ENCODE peak calls at places on chromosome 17, in nine cellular contexts. R, X, V, A, P, U, G, F and W are unnamed samples. For H3K4me1, the result is how much of the 10 kb centered on the place peaks cover.

GRCh38 chr17:57544381-57544780 is 200.7 kb downstream of the CCDC182 start:
- DNase-seq in P (no peak), R (no peak), X (no peak), G (no peak), A (no peak), F (no peak), U (no peak), V (no peak), W (no peak)

GRCh38 chr17:58330997-58331814 is 2.6 kb upstream of the TSPOAP1 start:
- DNase-seq in F (peak), P (no peak), X (peak), V (no peak), U (peak), R (peak), A (no peak), G (no peak), W (no peak)

GRCh38 chr17:35082073-35082657 is 18.7 kb upstream of the RFFL start:
- DNase-seq in V (no peak), R (no peak), F (peak), U (no peak), X (no peak), P (no peak), G (no peak), A (no peak), W (peak)

GRCh38 chr17:4256952-4257351 is 6.8 kb downstream of the ANKFY1 start:
- DNase-seq in U (no peak), F (no peak), V (no peak), A (no peak), R (no peak), X (no peak), P (no peak), G (no peak), W (no peak)

GRCh38 chr17:72576289-72576759 is 455.5 kb downstream of the SOX9 start:
- DNase-seq in P (no peak), X (no peak), G (no peak), F (no peak), V (no peak), R (no peak), U (no peak), A (no peak), W (no peak)

GRCh38 chr17:78444392-78444791 is 65.9 kb downstream of the PGS1 start:
- DNase-seq in P (no peak), X (peak), F (no peak), G (no peak), A (no peak), U (no peak), V (no peak), R (no peak), W (no peak)

GRCh38 chr17:14840616-14841231 is 424.4 kb downstream of the PMP22 start:
- DNase-seq in V (no peak), R (no peak), F (no peak), G (no peak), A (no peak), X (no peak), P (no peak), U (no peak), W (no peak)

GRCh38 chr17:76716834-76717205 is 6.1 kb upstream of the MXRA7 start:
- DNase-seq in A (no peak), X (no peak), G (no peak), F (no peak), R (no peak), P (no peak), U (no peak), V (no peak), W (no peak)

GRCh38 chr17:8031261-8031661 is 7.6 kb upstream of the ALOX15B start:
- DNase-seq in X (no peak), U (no peak), F (no peak), V (no peak), G (no peak), A (no peak), R (no peak), P (no peak), W (no peak)

GRCh38 chr17:58336456-58337094 is 8.0 kb upstream of the TSPOAP1 start:
- DNase-seq in X (no peak), R (no peak), U (no peak), A (no peak), G (no peak), F (no peak), V (no peak), P (no peak), W (peak)

GRCh38 chr17:80862341-80862969 is 129.2 kb upstream of the CHMP6 start:
- DNase-seq in R (peak), P (no peak), A (no peak), U (peak), V (no peak), F (peak), G (no peak), X (no peak), W (no peak)

GRCh38 chr17:76597156-76598003 is 11.7 kb upstream of the ST6GALNAC2 start:
- DNase-seq in R (peak), P (no peak), F (peak), V (peak), A (no peak), X (no peak), U (no peak), G (no peak), W (no peak)

GRCh38 chr17:66426397-66427033 is 124.1 kb downstream of the PRKCA start:
- DNase-seq in F (no peak), U (peak), V (no peak), A (no peak), R (no peak), X (peak), P (no peak), G (no peak), W (no peak)

GRCh38 chr17:63780507-63780906 is 6.5 kb downstream of the DDX42 start:
- DNase-seq in A (no peak), G (no peak), U (no peak), X (no peak), P (no peak), R (no peak), V (peak), F (no peak), W (peak)

GRCh38 chr17:61248399-61248798 is 151.2 kb upstream of the TBX2 start:
- DNase-seq in X (no peak), U (peak), P (no peak), R (no peak), F (no peak), V (no peak), G (no peak), A (no peak), W (peak)

GRCh38 chr17:39062846-39063680 is 88.4 kb downstream of the PLXDC1 start:
- DNase-seq in G (no peak), R (no peak), A (no peak), U (no peak), F (no peak), X (no peak), V (peak), P (no peak), W (no peak)

GRCh38 chr17:32929588-32929987 is 1.6 kb downstream of the TMEM98 start:
- DNase-seq in R (no peak), A (no peak), P (no peak), F (no peak), V (no peak), U (no peak), X (no peak), G (no peak), W (no peak)

GRCh38 chr17:58403312-58403711 is 14.0 kb downstream of the RNF43 start:
- DNase-seq in R (no peak), U (no peak), P (no peak), A (no peak), G (no peak), X (no peak), V (no peak), F (no peak), W (no peak)

GRCh38 chr17:79915850-79916430 is 76.7 kb upstream of the CBX4 start:
- DNase-seq in V (no peak), U (peak), A (no peak), F (no peak), R (peak), P (no peak), G (peak), X (peak), W (no peak)

GRCh38 chr17:79335456-79335855 is 260.8 kb downstream of the ENGASE start:
- DNase-seq in U (no peak), X (no peak), R (no peak), P (no peak), V (no peak), G (no peak), F (no peak), A (no peak), W (no peak)

GRCh38 chr17:37642706-37643105 is 540 bp downstream of the DDX52 start:
- DNase-seq in V (no peak), P (no peak), F (no peak), X (peak), A (no peak), G (peak), R (no peak), U (no peak), W (no peak)

GRCh38 chr17:49393491-49394255 is 21.0 kb downstream of the PHB1 start:
- DNase-seq in A (no peak), U (no peak), V (no peak), G (no peak), X (no peak), P (no peak), R (no peak), F (no peak), W (no peak)

GRCh38 chr17:7484964-7485377 is 805 bp downstream of the POLR2A start:
- DNase-seq in V (no peak), R (no peak), G (no peak), X (no peak), P (no peak), U (no peak), A (no peak), F (no peak), W (no peak)

GRCh38 chr17:34616148-34616547 is 36.8 kb downstream of the TMEM132E start:
- DNase-seq in V (no peak), R (no peak), U (no peak), A (no peak), G (no peak), F (no peak), P (no peak), X (no peak), W (no peak)

DNA sequence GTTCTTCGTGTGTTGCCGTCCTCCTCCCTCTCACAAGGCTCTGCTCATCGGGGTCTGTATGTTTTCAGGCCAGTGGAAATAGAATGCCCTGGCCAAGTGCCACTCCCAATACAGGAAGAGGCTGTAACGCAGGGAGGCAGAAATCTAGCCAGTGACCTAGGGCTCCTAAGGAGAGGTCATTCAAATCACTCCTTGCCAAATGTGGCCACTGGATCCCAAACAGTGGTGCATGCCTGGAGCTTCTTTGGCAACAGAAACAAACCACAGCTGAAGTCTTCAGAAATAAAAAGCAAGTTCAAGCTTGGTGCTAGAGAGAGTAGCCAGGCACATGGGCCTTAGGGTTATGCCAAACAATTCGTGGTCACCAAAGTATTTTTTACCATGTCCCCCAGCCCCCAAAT is 66.1 kb downstream of the SMG6 start:
- DNase-seq in F (peak), A (no peak), V (no peak), G (no peak), P (no peak), U (no peak), X (no peak), R (no peak), W (no peak)
- H3K4me1 ChIP-seq in F (under half), A (half or more), V (under half), G (under half), P (half or more), U (under half), X (under half), R (under half), W (under half)

GRCh38 chr17:28499366-28499668 is 6.8 kb upstream of the FOXN1 start:
- DNase-seq in A (no peak), X (no peak), G (no peak), V (no peak), F (no peak), P (no peak), U (peak), R (no peak), W (no peak)

GRCh38 chr17:28499684-28500357 is 6.3 kb upstream of the FOXN1 start:
- DNase-seq in F (no peak), P (no peak), R (no peak), G (no peak), X (no peak), U (no peak), V (no peak), A (no peak), W (no peak)

GRCh38 chr17:28498652-28499365 is 7.3 kb upstream of the FOXN1 start:
- DNase-seq in U (no peak), F (no peak), X (no peak), G (no peak), A (no peak), R (no peak), V (no peak), P (no peak), W (no peak)

GRCh38 chr17:28501421-28502284 is 4.5 kb upstream of the FOXN1 start:
- DNase-seq in X (no peak), U (no peak), P (no peak), A (no peak), R (no peak), V (no peak), G (no peak), F (no peak), W (no peak)

GRCh38 chr17:28500712-28501379 is 5.3 kb upstream of the FOXN1 start:
- DNase-seq in U (no peak), G (no peak), A (no peak), X (peak), P (no peak), V (no peak), F (no peak), R (no peak), W (no peak)
- TF ChIP-seq POLR2A in U (no peak), G (no peak), A (no peak), X (no peak), P (no peak), V (no peak), F (no peak), R (no peak), W (no peak)

GRCh38 chr17:45302649-45303173 is 14.1 kb downstream of the MAP3K14 start:
- DNase-seq in A (no peak), U (peak), P (peak), R (no peak), V (no peak), F (peak), G (no peak), X (no peak), W (no peak)
- H3K4me1 ChIP-seq in A (half or more), U (half or more), P (half or more), R (under half), V (under half), F (under half), G (half or more), X (under half), W (half or more)

GRCh38 chr17:82201498-82201910 is 11.1 kb downstream of the CCDC57 start:
- DNase-seq in U (no peak), A (no peak), F (no peak), R (no peak), G (no peak), X (no peak), V (no peak), P (no peak), W (no peak)

GRCh38 chr17:82203920-82204319 is 8.7 kb downstream of the CCDC57 start:
- DNase-seq in A (no peak), U (no peak), X (no peak), G (no peak), F (no peak), P (no peak), R (no peak), V (no peak), W (no peak)

GRCh38 chr17:82204831-82205719 is 7.6 kb downstream of the CCDC57 start:
- DNase-seq in V (no peak), A (no peak), G (peak), P (no peak), R (no peak), F (no peak), U (no peak), X (no peak), W (peak)

GRCh38 chr17:82202981-82203380 is 9.7 kb downstream of the CCDC57 start:
- DNase-seq in V (no peak), A (no peak), R (no peak), F (no peak), P (no peak), G (no peak), U (no peak), X (no peak), W (no peak)

DNA sequence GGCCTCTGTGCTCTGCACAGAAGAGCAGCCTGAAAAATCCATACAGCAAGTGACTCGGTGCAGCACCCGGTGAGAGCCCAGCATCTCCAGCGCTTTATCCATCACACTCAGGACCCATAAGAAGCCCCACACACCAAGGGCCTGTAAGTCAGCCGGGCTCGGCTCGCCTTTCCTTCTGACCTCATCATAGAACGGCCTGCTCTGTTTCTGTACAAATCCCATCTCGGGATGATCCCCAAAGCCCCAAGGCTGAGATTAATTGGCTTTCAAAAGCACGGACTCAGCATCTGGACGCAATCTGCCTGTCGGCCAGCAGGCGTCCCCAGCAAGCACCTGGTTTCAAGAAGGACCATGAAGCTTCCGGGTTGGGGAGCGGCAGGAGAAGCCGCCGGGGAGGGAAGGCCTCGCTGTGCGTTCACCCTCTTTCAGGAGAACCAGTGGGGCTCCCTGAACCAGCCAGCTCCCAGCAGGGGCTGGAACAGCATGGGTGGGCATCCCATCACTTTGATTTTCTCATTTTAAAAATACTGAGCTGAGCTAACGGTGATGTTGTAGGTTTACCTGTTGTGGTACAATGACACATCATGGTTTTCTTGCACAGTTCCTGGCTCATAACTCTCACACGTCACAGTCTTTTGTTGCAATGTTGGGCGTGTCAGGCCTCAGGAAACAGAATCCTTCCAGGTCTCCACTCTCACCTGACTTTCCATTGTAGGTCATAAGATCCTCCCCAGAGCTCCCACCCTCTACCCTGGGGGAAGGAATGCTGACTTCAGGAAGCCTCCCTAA is 6.7 kb downstream of the CCDC57 start:
- DNase-seq in F (peak), V (peak), R (peak), U (peak), A (no peak), P (peak), X (peak), G (peak), W (peak)
- TF ChIP-seq POLR2A in F (no peak), V (no peak), R (peak), U (peak), A (no peak), P (peak), X (peak), G (peak), W (peak)